ENCODE peak calls at places on chromosomes 2 and 18, in eight cellular contexts. C is HEK293T, F is WTC11, X is hypothalamus, K is cardiac septum, N is nephron progenitor cell, Q is HS-5, M is PC-9. I is an unnamed sample.

GRCh38 chr18:22335644-22336275 is 82.0 kb downstream of the CTAGE1 start:
- DNase-seq in Q (no peak), X (no peak), F (no peak), M (no peak), K (no peak), C (no peak), N (no peak), I (no peak)

GRCh38 chr2:200039847-200040246 is 84.5 kb downstream of the MAIP1 start:
- DNase-seq in Q (peak), X (no peak), M (no peak), C (no peak), K (no peak), F (no peak), N (no peak), I (no peak)

GRCh38 chr2:80489718-80490117 is 185.2 kb upstream of the LRRTM1 start:
- DNase-seq in C (no peak), N (no peak), K (no peak), Q (peak), F (no peak), M (no peak), X (no peak), I (no peak)

GRCh38 chr2:143219266-143219665 is 90.0 kb downstream of the ARHGAP15 start:
- DNase-seq in Q (no peak), K (no peak), C (no peak), X (no peak), M (no peak), N (no peak), F (no peak), I (no peak)

GRCh38 chr2:196080526-196080925 is 11.9 kb upstream of the DNAH7 start:
- DNase-seq in Q (no peak), M (no peak), K (no peak), F (no peak), C (no peak), X (no peak), N (no peak), I (no peak)

GRCh38 chr2:170818294-170819104 is 1.8 kb downstream of the GAD1 start:
- DNase-seq in F (peak), K (no peak), M (no peak), C (no peak), Q (no peak), N (peak), X (no peak), I (no peak)

GRCh38 chr2:196530910-196531309 is 108.6 kb upstream of the CCDC150 start:
- DNase-seq in N (no peak), F (no peak), K (no peak), X (no peak), C (no peak), Q (no peak), M (no peak), I (no peak)

GRCh38 chr2:30235008-30235655 is 3.8 kb downstream of the LBH start:
- DNase-seq in C (no peak), K (no peak), M (no peak), Q (no peak), N (no peak), F (no peak), X (no peak), I (no peak)

GRCh38 chr2:218476676-218477075 is 57.8 kb downstream of the VIL1 start:
- DNase-seq in Q (no peak), N (no peak), X (no peak), K (no peak), C (no peak), M (no peak), F (no peak), I (no peak)

GRCh38 chr2:62604336-62604735 is 98.3 kb upstream of the TMEM17 start:
- DNase-seq in M (no peak), K (no peak), C (no peak), X (no peak), Q (peak), N (no peak), F (no peak), I (no peak)

GRCh38 chr18:53025247-53025646 is 685.2 kb downstream of the DCC start:
- DNase-seq in C (no peak), X (no peak), F (no peak), K (no peak), M (no peak), Q (no peak), N (no peak), I (no peak)

GRCh38 chr2:198102841-198103240 is 298.4 kb downstream of the PLCL1 start:
- DNase-seq in M (no peak), K (no peak), Q (no peak), C (no peak), F (no peak), X (no peak), N (no peak), I (peak)

GRCh38 chr2:234555616-234556249 is 58.9 kb upstream of the ARL4C start:
- DNase-seq in C (no peak), K (no peak), Q (no peak), N (no peak), F (no peak), M (no peak), X (no peak), I (no peak)

GRCh38 chr2:61178603-61179545 is 16.9 kb downstream of the C2orf74 start:
- DNase-seq in M (no peak), K (no peak), Q (no peak), N (no peak), F (no peak), C (no peak), X (no peak), I (no peak)

GRCh38 chr18:59065684-59066083 is 74.0 kb upstream of the SEC11C start:
- DNase-seq in Q (no peak), C (no peak), N (no peak), X (no peak), K (no peak), F (no peak), M (no peak), I (no peak)

GRCh38 chr18:76380791-76381405 is 114.1 kb downstream of the ZNF516 start:
- DNase-seq in N (peak), F (peak), X (no peak), M (no peak), C (peak), K (peak), Q (no peak), I (peak)

GRCh38 chr2:16013571-16013970 is 73.2 kb downstream of the MYCN start:
- DNase-seq in M (no peak), X (no peak), K (no peak), N (no peak), C (no peak), Q (no peak), F (no peak), I (no peak)

GRCh38 chr2:204551464-204551863 is 6.2 kb downstream of the PARD3B start:
- DNase-seq in M (no peak), Q (no peak), N (no peak), X (no peak), K (no peak), F (no peak), C (peak), I (no peak)

GRCh38 chr18:79645291-79645983 is 34.2 kb upstream of the CTDP1 start:
- DNase-seq in X (no peak), M (no peak), K (no peak), C (no peak), Q (no peak), N (no peak), F (no peak), I (no peak)

GRCh38 chr2:70083344-70084156 is 3.7 kb upstream of the PCBP1 start:
- DNase-seq in K (no peak), X (no peak), M (peak), C (no peak), F (no peak), Q (peak), N (no peak), I (no peak)

GRCh38 chr2:113192459-113193100 is 18.8 kb downstream of the PSD4 start:
- DNase-seq in X (no peak), N (no peak), C (no peak), Q (no peak), K (no peak), M (no peak), F (peak), I (no peak)

GRCh38 chr2:190863946-190864345 is 16.7 kb upstream of the GLS start:
- DNase-seq in C (no peak), K (no peak), M (no peak), F (no peak), N (no peak), X (no peak), Q (no peak), I (no peak)

GRCh38 chr2:235908826-235909225 is 259.4 kb downstream of the GBX2 start:
- DNase-seq in Q (no peak), F (no peak), X (no peak), M (no peak), C (no peak), N (no peak), K (no peak), I (no peak)

GRCh38 chr2:55923091-55923977 is at the start of gene EFEMP1:
- DNase-seq in N (peak), M (peak), X (no peak), Q (no peak), C (peak), K (no peak), F (peak), I (no peak)

GRCh38 chr2:241456546-241456945 is 51.8 kb downstream of the STK25 start:
- DNase-seq in C (no peak), X (no peak), N (no peak), F (no peak), Q (no peak), M (no peak), K (no peak), I (no peak)

GRCh38 chr2:191506515-191506914 is 171.4 kb upstream of the NABP1 start:
- DNase-seq in Q (no peak), K (no peak), X (no peak), N (no peak), F (no peak), C (no peak), M (no peak), I (no peak)

GRCh38 chr2:126799306-126799705 is 99.4 kb upstream of the TEX51 start:
- DNase-seq in C (no peak), X (no peak), F (no peak), M (no peak), K (no peak), N (no peak), Q (no peak), I (no peak)

GRCh38 chr2:211203986-211204385 is 647.6 kb downstream of the CPS1 start:
- DNase-seq in N (no peak), F (no peak), K (no peak), C (no peak), X (no peak), M (no peak), Q (no peak), I (no peak)

GRCh38 chr2:134461511-134461910 is 207.6 kb downstream of the MGAT5 start:
- DNase-seq in N (no peak), X (no peak), M (no peak), F (no peak), C (no peak), K (peak), Q (no peak), I (no peak)

GRCh38 chr2:143696651-143697050 is 567.4 kb downstream of the ARHGAP15 start:
- DNase-seq in K (no peak), M (no peak), Q (no peak), C (no peak), F (no peak), X (no peak), N (no peak), I (no peak)

GRCh38 chr2:17800219-17800618 is 16.0 kb upstream of the MSGN1 start:
- DNase-seq in X (no peak), C (no peak), Q (no peak), K (no peak), N (no peak), F (no peak), M (no peak), I (no peak)

GRCh38 chr2:226728996-226729395 is 70.6 kb downstream of the IRS1 start:
- DNase-seq in M (no peak), C (no peak), K (no peak), Q (no peak), F (no peak), X (no peak), N (no peak), I (no peak)

GRCh38 chr2:73235315-73236028 is 1.4 kb downstream of the CCT7 start:
- DNase-seq in K (no peak), N (no peak), X (no peak), Q (no peak), F (no peak), C (no peak), M (no peak), I (no peak)

GRCh38 chr2:106011380-106011779 is 182.7 kb downstream of the UXS1 start:
- DNase-seq in K (no peak), Q (no peak), M (no peak), N (no peak), F (no peak), C (no peak), X (no peak), I (no peak)

GRCh38 chr2:171436307-171436706 is 2.3 kb downstream of the DCAF17 start:
- DNase-seq in F (no peak), C (no peak), Q (peak), M (peak), N (no peak), X (no peak), K (no peak), I (no peak)

GRCh38 chr2:53969285-53970094 is 1.3 kb downstream of the PSME4 start:
- DNase-seq in F (no peak), X (no peak), M (peak), Q (peak), K (no peak), N (no peak), C (peak), I (peak)

GRCh38 chr2:223897669-223898314 is 47.3 kb downstream of the WDFY1 start:
- DNase-seq in Q (no peak), X (no peak), M (no peak), N (no peak), K (no peak), C (no peak), F (no peak), I (no peak)